ENCODE peak calls at places on chromosomes 12 and 14, in six cellular contexts. M is nephron progenitor cell; D is adrenal gland; O is NCI-H2029; Z is activated naive CD4-positive, alpha-beta T cell treated with anti-CD3 and anti-CD28 coated beads for 36 hours; F is upper lobe of right lung. U is an unnamed sample.

GRCh38 chr12:3757261-3757660 is 4.4 kb upstream of the CRACR2A start:
- DNase-seq in D (no peak), Z (no peak), O (peak), M (no peak), F (no peak), U (no peak)

GRCh38 chr12:57230381-57231155 is 1.1 kb downstream of the SHMT2 start:
- DNase-seq in M (no peak), O (no peak), Z (no peak), D (no peak), F (no peak), U (no peak)

GRCh38 chr14:75334191-75335051 is 55.8 kb downstream of the FOS start:
- DNase-seq in F (peak), M (no peak), Z (peak), D (peak), O (no peak), U (peak)

GRCh38 chr12:102120886-102121285 is 903 bp downstream of the PARPBP start:
- DNase-seq in O (no peak), D (no peak), F (no peak), Z (no peak), M (no peak), U (no peak)

GRCh38 chr12:132190012-132190755 is 45.9 kb downstream of the NOC4L start:
- DNase-seq in O (no peak), Z (no peak), D (no peak), M (peak), F (peak), U (peak)

GRCh38 chr14:77790566-77791224 is 9.2 kb upstream of the ADCK1 start:
- DNase-seq in F (no peak), D (no peak), O (no peak), M (no peak), Z (no peak), U (no peak)

GRCh38 chr12:132190834-132191500 is 46.7 kb downstream of the NOC4L start:
- DNase-seq in F (no peak), O (no peak), M (no peak), Z (no peak), D (peak), U (no peak)

GRCh38 chr12:125131958-125132357 is 66.7 kb downstream of the AACS start:
- DNase-seq in M (no peak), Z (no peak), O (no peak), D (no peak), F (no peak), U (no peak)

GRCh38 chr12:1044697-1045096 is 53.7 kb downstream of the ERC1 start:
- DNase-seq in D (no peak), Z (no peak), F (no peak), O (no peak), M (no peak), U (no peak)

GRCh38 chr12:123931686-123932321 is 40.8 kb downstream of the CCDC92 start:
- DNase-seq in Z (peak), M (no peak), F (peak), D (no peak), O (no peak), U (no peak)

GRCh38 chr12:15996254-15996653 is 85.1 kb downstream of the DERA start:
- DNase-seq in Z (no peak), O (peak), F (no peak), D (peak), M (no peak), U (peak)

GRCh38 chr12:58169826-58170225 is 228.5 kb downstream of the ATP23 start:
- DNase-seq in M (no peak), D (no peak), Z (no peak), F (no peak), O (no peak), U (no peak)

GRCh38 chr14:35558680-35559079 is 24.7 kb downstream of the INSM2 start:
- DNase-seq in Z (no peak), M (no peak), O (no peak), F (no peak), D (no peak), U (no peak)

GRCh38 chr14:69615471-69616407 is 4.3 kb downstream of the SUSD6 start:
- DNase-seq in O (peak), M (no peak), F (no peak), Z (peak), D (peak), U (peak)

GRCh38 chr12:30701056-30701455 is 5.4 kb upstream of the IPO8 start:
- DNase-seq in Z (no peak), D (no peak), F (no peak), O (no peak), M (no peak), U (no peak)

GRCh38 chr14:30558362-30558674 is 640 bp upstream of the G2E3 start:
- DNase-seq in O (no peak), M (no peak), Z (no peak), F (no peak), D (no peak), U (no peak)

GRCh38 chr14:55313480-55313879 is 42.3 kb downstream of the FBXO34 start:
- DNase-seq in Z (peak), M (no peak), F (no peak), O (no peak), D (no peak), U (no peak)

GRCh38 chr12:27207626-27208413 is 36.3 kb upstream of the STK38L start:
- DNase-seq in F (no peak), D (no peak), O (no peak), M (no peak), Z (peak), U (no peak)

GRCh38 chr12:111596985-111597730 is 2.0 kb downstream of the ATXN2 start:
- DNase-seq in Z (peak), D (peak), F (peak), M (peak), O (peak), U (peak)

GRCh38 chr12:65881348-65881961 is 57.2 kb downstream of the HMGA2 start:
- DNase-seq in O (no peak), D (no peak), F (no peak), Z (no peak), M (no peak), U (no peak)

GRCh38 chr12:88202500-88202899 is 60.4 kb downstream of the TMTC3 start:
- DNase-seq in O (no peak), Z (no peak), F (no peak), D (no peak), M (no peak), U (no peak)

GRCh38 chr14:81275995-81276698 is 55.4 kb upstream of the GTF2A1 start:
- DNase-seq in O (no peak), M (no peak), D (no peak), F (no peak), Z (no peak), U (no peak)

GRCh38 chr14:60508707-60509437 is at the start of gene SIX6:
- DNase-seq in Z (no peak), O (peak), D (no peak), M (peak), F (peak), U (no peak)

GRCh38 chr14:58878740-58879139 is 241.0 kb downstream of the DACT1 start:
- DNase-seq in D (no peak), M (no peak), O (no peak), F (no peak), Z (no peak), U (no peak)

GRCh38 chr12:91108196-91108595 is 3.1 kb downstream of the LUM start:
- DNase-seq in Z (no peak), M (no peak), F (no peak), O (no peak), D (no peak), U (no peak)

GRCh38 chr12:42969357-42969756 is 379.8 kb upstream of the PRICKLE1 start:
- DNase-seq in M (no peak), O (no peak), F (no peak), Z (no peak), D (peak), U (no peak)

GRCh38 chr12:52521175-52521574 is 981 bp upstream of the KRT5 start:
- DNase-seq in M (no peak), D (peak), F (no peak), O (no peak), Z (no peak), U (no peak)

GRCh38 chr14:42428996-42429395 is 822.3 kb downstream of the LRFN5 start:
- DNase-seq in M (no peak), F (no peak), D (no peak), Z (no peak), O (no peak), U (no peak)

GRCh38 chr12:84763112-84763511 is 149.5 kb downstream of the SLC6A15 start:
- DNase-seq in D (no peak), O (no peak), M (no peak), Z (no peak), F (no peak), U (no peak)

GRCh38 chr12:7107181-7108041 is 1.6 kb downstream of the C1RL start:
- DNase-seq in D (no peak), Z (peak), O (no peak), F (peak), M (no peak), U (no peak)

GRCh38 chr14:78840898-78841297 is 670.7 kb downstream of the NRXN3 start:
- DNase-seq in M (no peak), Z (no peak), D (no peak), F (no peak), O (no peak), U (no peak)

GRCh38 chr12:49777800-49778748 is 36.7 kb downstream of the TMBIM6 start:
- DNase-seq in M (peak), Z (peak), F (peak), O (no peak), D (peak), U (peak)

GRCh38 chr12:111777345-111778045 is 10.8 kb downstream of the ALDH2 start:
- DNase-seq in Z (no peak), D (no peak), F (peak), M (no peak), O (no peak), U (no peak)

GRCh38 chr12:57615637-57616036 is 4.4 kb downstream of the ARHGEF25 start:
- DNase-seq in Z (no peak), M (no peak), O (no peak), D (no peak), F (no peak), U (no peak)

GRCh38 chr12:116727902-116728301 is 10.0 kb downstream of the SPRING1 start:
- DNase-seq in F (no peak), Z (no peak), M (no peak), D (peak), O (no peak), U (peak)

U was measured in thyroid gland.